ENCODE peak calls at places on chromosome 15, in ten cellular contexts. Z, T, M, F, Q, A, B, E, C and K are unnamed samples.
A peak's percentile ranks its signal among the peaks of the same experiment; 100 is the strongest.

GRCh38 chr15:72116680-72117447 is 1.1 kb downstream of the MYO9A start:
- DNase-seq in E (no peak), M (peak; percentile 34), T (no peak), C (peak; percentile 52), F (no peak), Z (peak; percentile 19), A (peak; percentile 22), B (peak; percentile 23), Q (no peak), K (no peak)

GRCh38 chr15:64813075-64813474 is 12.4 kb downstream of the PIF1 start:
- DNase-seq in Z (peak; percentile 58), F (no peak), Q (no peak), A (no peak), E (no peak), B (no peak), C (peak; percentile 74), M (peak; percentile 39), T (no peak), K (no peak)

GRCh38 chr15:73983211-73983727 is 8.8 kb downstream of the STOML1 start:
- DNase-seq in M (no peak), B (peak; percentile 71), F (no peak), C (peak; percentile 91), Q (no peak), T (no peak), A (peak; percentile 84), Z (peak; percentile 86), E (no peak), K (no peak)

GRCh38 chr15:81530271-81530670 is 156.3 kb upstream of the TMC3 start:
- DNase-seq in Z (no peak), T (no peak), M (no peak), E (no peak), B (no peak), A (no peak), Q (no peak), C (no peak), F (no peak), K (no peak)

GRCh38 chr15:82850731-82851130 is 41.3 kb downstream of the WHAMM start:
- DNase-seq in F (no peak), Q (no peak), T (no peak), C (peak; percentile 14), A (no peak), E (no peak), M (no peak), B (no peak), Z (no peak), K (no peak)

GRCh38 chr15:58403581-58403980 is 28.2 kb upstream of the LIPC start:
- DNase-seq in C (no peak), E (no peak), T (no peak), A (no peak), F (no peak), M (no peak), Q (no peak), Z (no peak), B (no peak), K (no peak)

GRCh38 chr15:55267401-55268053 is 22.1 kb downstream of the RAB27A start:
- DNase-seq in T (peak; percentile 95), E (peak; percentile 68), C (peak; percentile 72), A (no peak), Q (no peak), F (no peak), B (no peak), Z (peak; percentile 56), M (no peak), K (no peak)

GRCh38 chr15:57554063-57554820 is 37.5 kb upstream of the MYZAP start:
- DNase-seq in T (no peak), B (no peak), Q (no peak), A (peak; percentile 75), M (no peak), C (peak; percentile 26), F (no peak), E (no peak), Z (peak; percentile 50), K (no peak)

GRCh38 chr15:71775857-71776256 is 34.5 kb upstream of the NR2E3 start:
- DNase-seq in E (no peak), M (no peak), Q (no peak), B (no peak), A (no peak), T (no peak), C (no peak), Z (no peak), F (no peak), K (no peak)

GRCh38 chr15:75947117-75947516 is 43.4 kb downstream of the FBXO22 start:
- DNase-seq in M (peak; percentile 27), A (peak; percentile 98), E (no peak), T (no peak), F (no peak), Z (peak; percentile 45), B (no peak), Q (no peak), C (no peak), K (no peak)

GRCh38 chr15:43121863-43122262 is 11.5 kb upstream of the TMEM62 start:
- DNase-seq in C (no peak), Z (no peak), B (no peak), T (no peak), M (no peak), F (no peak), A (no peak), Q (no peak), E (no peak), K (no peak)

GRCh38 chr15:29939404-29939803 is 117.1 kb upstream of the TJP1 start:
- DNase-seq in Q (no peak), C (no peak), T (no peak), B (no peak), E (no peak), F (no peak), A (peak; percentile 76), Z (no peak), M (no peak), K (no peak)

GRCh38 chr15:68412218-68412617 is 19.7 kb downstream of the ITGA11 start:
- DNase-seq in B (no peak), T (peak; percentile 42), A (no peak), E (no peak), M (no peak), C (no peak), F (no peak), Z (no peak), Q (no peak), K (no peak)

GRCh38 chr15:50202003-50202402 is 20.0 kb downstream of the SLC27A2 start:
- DNase-seq in C (no peak), T (no peak), A (no peak), F (no peak), M (no peak), Q (no peak), B (no peak), Z (no peak), E (no peak), K (no peak)

GRCh38 chr15:33086500-33087141 is 107.9 kb downstream of the FMN1 start:
- DNase-seq in Q (peak; percentile 63), A (peak; percentile 74), Z (peak; percentile 77), B (no peak), T (no peak), F (peak; percentile 27), M (peak; percentile 71), E (no peak), C (no peak), K (no peak)

GRCh38 chr15:72797834-72798233 is 14.3 kb upstream of the ADPGK start:
- DNase-seq in M (no peak), C (no peak), E (no peak), Z (no peak), A (no peak), Q (no peak), F (no peak), T (no peak), B (no peak), K (no peak)

GRCh38 chr15:49238342-49238741 is 68.3 kb downstream of the GALK2 start:
- DNase-seq in Z (peak; percentile 92), T (no peak), B (no peak), A (no peak), Q (no peak), F (no peak), C (peak; percentile 54), M (no peak), E (no peak), K (no peak)

GRCh38 chr15:101578443-101578894 is 73.7 kb downstream of the TM2D3 start:
- DNase-seq in B (peak; percentile 72), C (peak; percentile 55), Q (no peak), T (no peak), M (peak; percentile 70), E (no peak), Z (peak; percentile 44), A (peak; percentile 18), F (peak; percentile 47), K (peak; percentile 25)
- TF ChIP-seq CTCF in B (peak; percentile 21), C (peak; percentile 48), Q (peak; percentile 31), T (no peak), M (peak; percentile 54), E (no peak), Z (peak; percentile 53), A (peak; percentile 75), F (peak; percentile 25), K (peak; percentile 61)

GRCh38 chr15:63402498-63403253 is 21.0 kb upstream of the CA12 start:
- DNase-seq in B (peak; percentile 32), T (no peak), Q (no peak), M (peak; percentile 57), E (no peak), C (no peak), A (peak; percentile 40), Z (peak; percentile 63), F (peak; percentile 54), K (no peak)
- TF ChIP-seq CTCF in B (no peak), T (no peak), Q (peak; percentile 61), M (peak; percentile 94), E (peak; percentile 63), C (peak; percentile 68), A (peak; percentile 48), Z (peak; percentile 64), F (peak; percentile 36), K (peak; percentile 62)

DNA sequence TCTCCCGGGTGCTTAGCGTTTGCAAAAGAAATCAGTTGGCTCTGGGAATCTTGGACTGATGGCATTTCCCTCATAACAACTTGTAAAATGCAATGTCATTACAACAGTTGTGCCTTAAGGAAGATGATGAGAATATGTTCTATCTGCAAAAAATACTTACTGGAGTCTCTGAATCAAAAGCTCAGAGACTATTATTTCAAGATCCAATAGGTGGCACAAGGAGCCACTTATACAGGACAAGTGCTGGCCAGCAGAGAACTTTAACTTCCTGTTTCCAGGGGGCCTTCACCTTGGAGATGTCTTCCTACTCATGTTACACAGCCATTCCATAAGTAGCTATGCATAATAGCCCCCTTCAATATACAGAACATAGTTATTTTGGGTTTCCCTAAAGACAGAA is 8.9 kb upstream of the RPS27L start:
- DNase-seq in C (no peak), T (no peak), M (peak; percentile 36), Q (no peak), Z (peak; percentile 45), F (no peak), E (no peak), B (peak; percentile 31), A (no peak), K (no peak)
- TF ChIP-seq CTCF in C (no peak), T (no peak), M (no peak), Q (no peak), Z (no peak), F (no peak), E (peak; percentile 38), B (no peak), A (no peak), K (no peak)

GRCh38 chr15:25862469-25863066 is 559 bp downstream of the ATP10A start:
- DNase-seq in A (peak; percentile 17), F (peak; percentile 49), E (peak; percentile 66), T (no peak), Q (no peak), B (peak; percentile 23), Z (peak; percentile 32), C (no peak), M (peak; percentile 53), K (no peak)
- TF ChIP-seq CTCF in A (no peak), F (no peak), E (no peak), T (no peak), Q (no peak), B (no peak), Z (no peak), C (no peak), M (peak; percentile 3), K (no peak)

GRCh38 chr15:59688888-59689625 is at the start of gene BNIP2:
- DNase-seq in E (peak; percentile 99), Q (peak; percentile 94), C (peak; percentile 100), Z (peak; percentile 100), F (peak; percentile 93), T (peak; percentile 100), B (peak; percentile 100), M (peak; percentile 100), A (peak; percentile 88), K (peak; percentile 95)
- TF ChIP-seq CTCF in E (no peak), Q (no peak), C (no peak), Z (peak; percentile 8), F (no peak), T (peak; percentile 24), B (no peak), M (no peak), A (peak; percentile 39), K (peak; percentile 21)